ENCODE peak calls at places on chromosomes 5 and 9, in five cellular contexts. One of them, this sample, is unnamed.

GRCh38 chr5:56155085-56155484 is 78.0 kb downstream of the ANKRD55 start:
- DNase-seq in mucosa of descending colon: no peak
- DNase-seq in ascending aorta: no peak
- DNase-seq in activated naive CD4-positive, alpha-beta T cell treated with Interleukin-2 at 50 U/mL for 16 hours: no peak
- DNase-seq in adrenal gland: no peak
- DNase-seq in this sample: no peak

GRCh38 chr9:81526587-81526986 is 162.8 kb downstream of the TLE1 start:
- DNase-seq in activated naive CD4-positive, alpha-beta T cell treated with Interleukin-2 at 50 U/mL for 16 hours: no peak
- DNase-seq in ascending aorta: no peak
- DNase-seq in adrenal gland: no peak
- DNase-seq in mucosa of descending colon: no peak
- DNase-seq in this sample: no peak

GRCh38 chr9:120522558-120522957 is 57.4 kb downstream of the CDK5RAP2 start:
- DNase-seq in adrenal gland: no peak
- DNase-seq in mucosa of descending colon: no peak
- DNase-seq in activated naive CD4-positive, alpha-beta T cell treated with Interleukin-2 at 50 U/mL for 16 hours: no peak
- DNase-seq in ascending aorta: no peak
- DNase-seq in this sample: no peak

GRCh38 chr5:172853355-172853975 is 19.4 kb downstream of the ERGIC1 start:
- DNase-seq in activated naive CD4-positive, alpha-beta T cell treated with Interleukin-2 at 50 U/mL for 16 hours: no peak
- DNase-seq in mucosa of descending colon: peak
- DNase-seq in ascending aorta: no peak
- DNase-seq in adrenal gland: no peak
- DNase-seq in this sample: no peak

GRCh38 chr5:135135530-135136201 is 101.6 kb upstream of the PITX1 start:
- DNase-seq in activated naive CD4-positive, alpha-beta T cell treated with Interleukin-2 at 50 U/mL for 16 hours: no peak
- DNase-seq in adrenal gland: peak
- DNase-seq in ascending aorta: peak
- DNase-seq in mucosa of descending colon: peak
- DNase-seq in this sample: peak

GRCh38 chr5:145834554-145834916 is 607 bp downstream of the PRELID2 start:
- DNase-seq in ascending aorta: no peak
- DNase-seq in activated naive CD4-positive, alpha-beta T cell treated with Interleukin-2 at 50 U/mL for 16 hours: no peak
- DNase-seq in adrenal gland: no peak
- DNase-seq in mucosa of descending colon: no peak
- DNase-seq in this sample: no peak

GRCh38 chr9:136318111-136318768 is 9.1 kb upstream of the GPSM1 start:
- DNase-seq in activated naive CD4-positive, alpha-beta T cell treated with Interleukin-2 at 50 U/mL for 16 hours: no peak
- DNase-seq in ascending aorta: no peak
- DNase-seq in mucosa of descending colon: no peak
- DNase-seq in adrenal gland: no peak
- DNase-seq in this sample: no peak

GRCh38 chr5:180519098-180519497 is 24.9 kb downstream of the CNOT6 start:
- DNase-seq in activated naive CD4-positive, alpha-beta T cell treated with Interleukin-2 at 50 U/mL for 16 hours: no peak
- DNase-seq in adrenal gland: no peak
- DNase-seq in mucosa of descending colon: no peak
- DNase-seq in ascending aorta: no peak
- DNase-seq in this sample: no peak

GRCh38 chr9:119278138-119278537 is 91.1 kb downstream of the BRINP1 start:
- DNase-seq in ascending aorta: no peak
- DNase-seq in activated naive CD4-positive, alpha-beta T cell treated with Interleukin-2 at 50 U/mL for 16 hours: no peak
- DNase-seq in adrenal gland: no peak
- DNase-seq in mucosa of descending colon: no peak
- DNase-seq in this sample: no peak

GRCh38 chr5:33321026-33321425 is 119.7 kb upstream of the TARS1 start:
- DNase-seq in ascending aorta: peak
- DNase-seq in activated naive CD4-positive, alpha-beta T cell treated with Interleukin-2 at 50 U/mL for 16 hours: no peak
- DNase-seq in mucosa of descending colon: no peak
- DNase-seq in adrenal gland: peak
- DNase-seq in this sample: no peak

GRCh38 chr5:132607133-132607532 is 50.4 kb downstream of the RAD50 start:
- DNase-seq in activated naive CD4-positive, alpha-beta T cell treated with Interleukin-2 at 50 U/mL for 16 hours: no peak
- DNase-seq in ascending aorta: no peak
- DNase-seq in adrenal gland: no peak
- DNase-seq in mucosa of descending colon: no peak
- DNase-seq in this sample: no peak

GRCh38 chr9:109320338-109320733 is 523 bp downstream of the EPB41L4B start:
- DNase-seq in mucosa of descending colon: peak
- DNase-seq in adrenal gland: no peak
- DNase-seq in activated naive CD4-positive, alpha-beta T cell treated with Interleukin-2 at 50 U/mL for 16 hours: no peak
- DNase-seq in ascending aorta: no peak
- DNase-seq in this sample: no peak

GRCh38 chr9:116355153-116355827 is 201.7 kb downstream of the PAPPA start:
- DNase-seq in ascending aorta: no peak
- DNase-seq in adrenal gland: no peak
- DNase-seq in mucosa of descending colon: no peak
- DNase-seq in activated naive CD4-positive, alpha-beta T cell treated with Interleukin-2 at 50 U/mL for 16 hours: no peak
- DNase-seq in this sample: no peak

GRCh38 chr9:80076105-80076504 is 504.3 kb downstream of the TLE4 start:
- DNase-seq in ascending aorta: no peak
- DNase-seq in mucosa of descending colon: no peak
- DNase-seq in adrenal gland: no peak
- DNase-seq in activated naive CD4-positive, alpha-beta T cell treated with Interleukin-2 at 50 U/mL for 16 hours: no peak
- DNase-seq in this sample: no peak

GRCh38 chr5:9892696-9893095 is 262.5 kb upstream of the TAS2R1 start:
- DNase-seq in mucosa of descending colon: no peak
- DNase-seq in adrenal gland: no peak
- DNase-seq in ascending aorta: no peak
- DNase-seq in activated naive CD4-positive, alpha-beta T cell treated with Interleukin-2 at 50 U/mL for 16 hours: no peak
- DNase-seq in this sample: no peak

GRCh38 chr9:16505159-16505558 is 365.3 kb downstream of the BNC2 start:
- DNase-seq in adrenal gland: no peak
- DNase-seq in ascending aorta: no peak
- DNase-seq in activated naive CD4-positive, alpha-beta T cell treated with Interleukin-2 at 50 U/mL for 16 hours: no peak
- DNase-seq in mucosa of descending colon: no peak
- DNase-seq in this sample: no peak

GRCh38 chr5:57499262-57500050 is 16.8 kb upstream of the ACTBL2 start:
- DNase-seq in activated naive CD4-positive, alpha-beta T cell treated with Interleukin-2 at 50 U/mL for 16 hours: no peak
- DNase-seq in mucosa of descending colon: no peak
- DNase-seq in ascending aorta: no peak
- DNase-seq in adrenal gland: no peak
- DNase-seq in this sample: no peak

GRCh38 chr9:136787690-136788400 is 3.3 kb upstream of the TMEM141 start:
- DNase-seq in mucosa of descending colon: peak
- DNase-seq in activated naive CD4-positive, alpha-beta T cell treated with Interleukin-2 at 50 U/mL for 16 hours: peak
- DNase-seq in ascending aorta: peak
- DNase-seq in adrenal gland: peak
- DNase-seq in this sample: peak

GRCh38 chr9:3150030-3150429 is 306.1 kb upstream of the PUM3 start:
- DNase-seq in mucosa of descending colon: no peak
- DNase-seq in activated naive CD4-positive, alpha-beta T cell treated with Interleukin-2 at 50 U/mL for 16 hours: no peak
- DNase-seq in adrenal gland: no peak
- DNase-seq in ascending aorta: no peak
- DNase-seq in this sample: no peak

GRCh38 chr9:131499254-131499653 is 3.5 kb upstream of the POMT1 start:
- DNase-seq in mucosa of descending colon: no peak
- DNase-seq in adrenal gland: no peak
- DNase-seq in activated naive CD4-positive, alpha-beta T cell treated with Interleukin-2 at 50 U/mL for 16 hours: no peak
- DNase-seq in ascending aorta: no peak
- DNase-seq in this sample: no peak

GRCh38 chr9:3857673-3858072 is 331.9 kb upstream of the RFX3 start:
- DNase-seq in activated naive CD4-positive, alpha-beta T cell treated with Interleukin-2 at 50 U/mL for 16 hours: no peak
- DNase-seq in ascending aorta: no peak
- DNase-seq in mucosa of descending colon: no peak
- DNase-seq in adrenal gland: no peak
- DNase-seq in this sample: no peak

GRCh38 chr9:1637401-1637800 is 377.7 kb upstream of the SMARCA2 start:
- DNase-seq in adrenal gland: no peak
- DNase-seq in activated naive CD4-positive, alpha-beta T cell treated with Interleukin-2 at 50 U/mL for 16 hours: no peak
- DNase-seq in mucosa of descending colon: no peak
- DNase-seq in ascending aorta: no peak
- DNase-seq in this sample: no peak

GRCh38 chr9:130713286-130713975 is 19.9 kb downstream of the EXOSC2 start:
- DNase-seq in activated naive CD4-positive, alpha-beta T cell treated with Interleukin-2 at 50 U/mL for 16 hours: peak
- DNase-seq in adrenal gland: peak
- DNase-seq in mucosa of descending colon: no peak
- DNase-seq in ascending aorta: peak
- DNase-seq in this sample: no peak

GRCh38 chr5:74424162-74424868 is 216.2 kb downstream of the ENC1 start:
- DNase-seq in activated naive CD4-positive, alpha-beta T cell treated with Interleukin-2 at 50 U/mL for 16 hours: no peak
- DNase-seq in mucosa of descending colon: no peak
- DNase-seq in ascending aorta: no peak
- DNase-seq in adrenal gland: no peak
- DNase-seq in this sample: no peak

GRCh38 chr5:142323480-142324376 is 1.1 kb downstream of the SPRY4 start:
- DNase-seq in mucosa of descending colon: peak
- DNase-seq in activated naive CD4-positive, alpha-beta T cell treated with Interleukin-2 at 50 U/mL for 16 hours: no peak
- DNase-seq in adrenal gland: peak
- DNase-seq in ascending aorta: peak
- DNase-seq in this sample: peak

GRCh38 chr9:75265525-75265972 is 177.2 kb downstream of the OSTF1 start:
- DNase-seq in activated naive CD4-positive, alpha-beta T cell treated with Interleukin-2 at 50 U/mL for 16 hours: peak
- DNase-seq in mucosa of descending colon: no peak
- DNase-seq in ascending aorta: peak
- DNase-seq in adrenal gland: peak
- DNase-seq in this sample: no peak

GRCh38 chr9:106892632-106893031 is 29.7 kb downstream of the ZNF462 start:
- DNase-seq in ascending aorta: peak
- DNase-seq in mucosa of descending colon: no peak
- DNase-seq in activated naive CD4-positive, alpha-beta T cell treated with Interleukin-2 at 50 U/mL for 16 hours: no peak
- DNase-seq in adrenal gland: peak
- DNase-seq in this sample: peak

GRCh38 chr5:67381240-67381875 is 184.8 kb upstream of the CD180 start:
- DNase-seq in adrenal gland: no peak
- DNase-seq in ascending aorta: no peak
- DNase-seq in activated naive CD4-positive, alpha-beta T cell treated with Interleukin-2 at 50 U/mL for 16 hours: no peak
- DNase-seq in mucosa of descending colon: no peak
- DNase-seq in this sample: no peak

GRCh38 chr9:116409124-116409523 is 255.5 kb downstream of the PAPPA start:
- DNase-seq in ascending aorta: no peak
- DNase-seq in mucosa of descending colon: no peak
- DNase-seq in activated naive CD4-positive, alpha-beta T cell treated with Interleukin-2 at 50 U/mL for 16 hours: no peak
- DNase-seq in adrenal gland: no peak
- DNase-seq in this sample: no peak

GRCh38 chr5:125685771-125686170 is 737.4 kb upstream of the GRAMD2B start:
- DNase-seq in mucosa of descending colon: no peak
- DNase-seq in activated naive CD4-positive, alpha-beta T cell treated with Interleukin-2 at 50 U/mL for 16 hours: no peak
- DNase-seq in ascending aorta: no peak
- DNase-seq in adrenal gland: no peak
- DNase-seq in this sample: no peak

GRCh38 chr5:72067682-72068470 is 39.4 kb upstream of the MAP1B start:
- DNase-seq in mucosa of descending colon: no peak
- DNase-seq in ascending aorta: no peak
- DNase-seq in activated naive CD4-positive, alpha-beta T cell treated with Interleukin-2 at 50 U/mL for 16 hours: no peak
- DNase-seq in adrenal gland: no peak
- DNase-seq in this sample: no peak

GRCh38 chr5:159123189-159123588 is 23.5 kb upstream of the EBF1 start:
- DNase-seq in adrenal gland: no peak
- DNase-seq in mucosa of descending colon: no peak
- DNase-seq in ascending aorta: no peak
- DNase-seq in activated naive CD4-positive, alpha-beta T cell treated with Interleukin-2 at 50 U/mL for 16 hours: no peak
- DNase-seq in this sample: no peak

GRCh38 chr9:69719368-69719767 is 40.4 kb downstream of the PTAR1 start:
- DNase-seq in ascending aorta: no peak
- DNase-seq in activated naive CD4-positive, alpha-beta T cell treated with Interleukin-2 at 50 U/mL for 16 hours: no peak
- DNase-seq in adrenal gland: no peak
- DNase-seq in mucosa of descending colon: no peak
- DNase-seq in this sample: no peak

GRCh38 chr9:120652902-120653301 is 61.4 kb downstream of the MEGF9 start:
- DNase-seq in mucosa of descending colon: no peak
- DNase-seq in activated naive CD4-positive, alpha-beta T cell treated with Interleukin-2 at 50 U/mL for 16 hours: no peak
- DNase-seq in adrenal gland: no peak
- DNase-seq in ascending aorta: no peak
- DNase-seq in this sample: no peak

GRCh38 chr5:177447066-177447610 is 524 bp downstream of the PRR7 start:
- DNase-seq in adrenal gland: peak
- DNase-seq in ascending aorta: no peak
- DNase-seq in mucosa of descending colon: peak
- DNase-seq in activated naive CD4-positive, alpha-beta T cell treated with Interleukin-2 at 50 U/mL for 16 hours: peak
- DNase-seq in this sample: peak

GRCh38 chr9:32403567-32403966 is 19.1 kb downstream of the ACO1 start:
- DNase-seq in mucosa of descending colon: no peak
- DNase-seq in activated naive CD4-positive, alpha-beta T cell treated with Interleukin-2 at 50 U/mL for 16 hours: no peak
- DNase-seq in ascending aorta: no peak
- DNase-seq in adrenal gland: peak
- DNase-seq in this sample: no peak

GRCh38 chr5:159883522-159883950 is 32.7 kb upstream of the ADRA1B start:
- DNase-seq in ascending aorta: peak
- DNase-seq in adrenal gland: no peak
- DNase-seq in mucosa of descending colon: no peak
- DNase-seq in activated naive CD4-positive, alpha-beta T cell treated with Interleukin-2 at 50 U/mL for 16 hours: no peak
- DNase-seq in this sample: no peak

GRCh38 chr9:7011395-7012067 is 253.8 kb downstream of the KDM4C start:
- DNase-seq in mucosa of descending colon: no peak
- DNase-seq in adrenal gland: no peak
- DNase-seq in activated naive CD4-positive, alpha-beta T cell treated with Interleukin-2 at 50 U/mL for 16 hours: no peak
- DNase-seq in ascending aorta: no peak
- DNase-seq in this sample: no peak

GRCh38 chr9:130320697-130321080 is 55.1 kb downstream of the HMCN2 start:
- DNase-seq in activated naive CD4-positive, alpha-beta T cell treated with Interleukin-2 at 50 U/mL for 16 hours: no peak
- DNase-seq in mucosa of descending colon: peak
- DNase-seq in ascending aorta: no peak
- DNase-seq in adrenal gland: peak
- DNase-seq in this sample: no peak

This sample was measured in lower lobe of right lung.